ENCODE peak calls at places on chromosome 20, in seven cellular contexts. One of them, this sample, is unnamed. For H3K4me1, the result is how much of the 10 kb centered on the place peaks cover.

GRCh38 chr20:48613926-48614325 is 213.9 kb downstream of the PREX1 start:
- DNase-seq in effector memory CD4-positive, alpha-beta T cell: no peak
- DNase-seq in lung: no peak
- DNase-seq in mucosa of descending colon: no peak
- DNase-seq in CD8-positive, alpha-beta memory T cell: no peak
- DNase-seq in CD8-positive, alpha-beta T cell: no peak
- DNase-seq in gastrocnemius medialis: no peak
- DNase-seq in this sample: no peak

GRCh38 chr20:62860924-62861691 is 514 bp downstream of the TCFL5 start:
- DNase-seq in effector memory CD4-positive, alpha-beta T cell: peak
- DNase-seq in lung: no peak
- DNase-seq in mucosa of descending colon: no peak
- DNase-seq in CD8-positive, alpha-beta memory T cell: peak
- DNase-seq in CD8-positive, alpha-beta T cell: peak
- DNase-seq in gastrocnemius medialis: no peak
- DNase-seq in this sample: no peak

GRCh38 chr20:36128463-36129176 is 25.9 kb upstream of the EPB41L1 start:
- DNase-seq in effector memory CD4-positive, alpha-beta T cell: no peak
- DNase-seq in lung: no peak
- DNase-seq in mucosa of descending colon: no peak
- DNase-seq in CD8-positive, alpha-beta memory T cell: no peak
- DNase-seq in CD8-positive, alpha-beta T cell: no peak
- DNase-seq in gastrocnemius medialis: no peak
- DNase-seq in this sample: no peak

GRCh38 chr20:14142964-14143627 is 147.8 kb downstream of the MACROD2 start:
- DNase-seq in effector memory CD4-positive, alpha-beta T cell: no peak
- DNase-seq in lung: no peak
- DNase-seq in mucosa of descending colon: no peak
- DNase-seq in CD8-positive, alpha-beta memory T cell: no peak
- DNase-seq in CD8-positive, alpha-beta T cell: no peak
- DNase-seq in gastrocnemius medialis: no peak
- DNase-seq in this sample: no peak

GRCh38 chr20:14434379-14435136 is 97.1 kb upstream of the FLRT3 start:
- DNase-seq in effector memory CD4-positive, alpha-beta T cell: no peak
- DNase-seq in lung: no peak
- DNase-seq in mucosa of descending colon: no peak
- DNase-seq in CD8-positive, alpha-beta memory T cell: no peak
- DNase-seq in CD8-positive, alpha-beta T cell: no peak
- DNase-seq in gastrocnemius medialis: no peak
- DNase-seq in this sample: no peak

GRCh38 chr20:36861875-36862801 is 13.8 kb upstream of the TLDC2 start:
- DNase-seq in effector memory CD4-positive, alpha-beta T cell: no peak
- DNase-seq in lung: peak
- DNase-seq in mucosa of descending colon: peak
- DNase-seq in CD8-positive, alpha-beta memory T cell: no peak
- DNase-seq in CD8-positive, alpha-beta T cell: no peak
- DNase-seq in gastrocnemius medialis: peak
- DNase-seq in this sample: peak

GRCh38 chr20:9916776-9917175 is 77.9 kb upstream of the PAK5 start:
- DNase-seq in effector memory CD4-positive, alpha-beta T cell: no peak
- DNase-seq in lung: no peak
- DNase-seq in mucosa of descending colon: no peak
- DNase-seq in CD8-positive, alpha-beta memory T cell: no peak
- DNase-seq in CD8-positive, alpha-beta T cell: no peak
- DNase-seq in gastrocnemius medialis: no peak
- DNase-seq in this sample: no peak

GRCh38 chr20:38893485-38894090 is 32.6 kb upstream of the FAM83D start:
- DNase-seq in effector memory CD4-positive, alpha-beta T cell: peak
- DNase-seq in lung: peak
- DNase-seq in mucosa of descending colon: peak
- DNase-seq in CD8-positive, alpha-beta memory T cell: peak
- DNase-seq in CD8-positive, alpha-beta T cell: peak
- DNase-seq in gastrocnemius medialis: no peak
- DNase-seq in this sample: peak

GRCh38 chr20:59669451-59669850 is 65.1 kb downstream of the PHACTR3 start:
- DNase-seq in effector memory CD4-positive, alpha-beta T cell: no peak
- DNase-seq in lung: peak
- DNase-seq in mucosa of descending colon: no peak
- DNase-seq in CD8-positive, alpha-beta memory T cell: no peak
- DNase-seq in CD8-positive, alpha-beta T cell: no peak
- DNase-seq in gastrocnemius medialis: no peak
- DNase-seq in this sample: no peak

GRCh38 chr20:21361266-21361665 is 36.1 kb downstream of the NKX2-4 start:
- DNase-seq in effector memory CD4-positive, alpha-beta T cell: no peak
- DNase-seq in lung: no peak
- DNase-seq in mucosa of descending colon: no peak
- DNase-seq in CD8-positive, alpha-beta memory T cell: no peak
- DNase-seq in CD8-positive, alpha-beta T cell: no peak
- DNase-seq in gastrocnemius medialis: no peak
- DNase-seq in this sample: no peak

GRCh38 chr20:48656661-48657211 is 171.1 kb downstream of the PREX1 start:
- DNase-seq in effector memory CD4-positive, alpha-beta T cell: no peak
- DNase-seq in lung: no peak
- DNase-seq in mucosa of descending colon: no peak
- DNase-seq in CD8-positive, alpha-beta memory T cell: no peak
- DNase-seq in CD8-positive, alpha-beta T cell: no peak
- DNase-seq in gastrocnemius medialis: no peak
- DNase-seq in this sample: peak

GRCh38 chr20:37239026-37239451 is 22.6 kb downstream of the GHRH start:
- DNase-seq in effector memory CD4-positive, alpha-beta T cell: no peak
- DNase-seq in lung: no peak
- DNase-seq in mucosa of descending colon: peak
- DNase-seq in CD8-positive, alpha-beta memory T cell: no peak
- DNase-seq in CD8-positive, alpha-beta T cell: no peak
- DNase-seq in gastrocnemius medialis: no peak
- DNase-seq in this sample: peak

GRCh38 chr20:36546111-36546736 is 4.9 kb downstream of the MYL9 start:
- DNase-seq in effector memory CD4-positive, alpha-beta T cell: no peak
- DNase-seq in lung: no peak
- DNase-seq in mucosa of descending colon: no peak
- DNase-seq in CD8-positive, alpha-beta memory T cell: no peak
- DNase-seq in CD8-positive, alpha-beta T cell: no peak
- DNase-seq in gastrocnemius medialis: no peak
- DNase-seq in this sample: no peak

GRCh38 chr20:33654680-33655161 is 7.4 kb upstream of the C20orf144 start:
- DNase-seq in effector memory CD4-positive, alpha-beta T cell: no peak
- DNase-seq in lung: no peak
- DNase-seq in mucosa of descending colon: no peak
- DNase-seq in CD8-positive, alpha-beta memory T cell: no peak
- DNase-seq in CD8-positive, alpha-beta T cell: no peak
- DNase-seq in gastrocnemius medialis: no peak
- DNase-seq in this sample: no peak

GRCh38 chr20:19397676-19398075 is 185.2 kb downstream of the SLC24A3 start:
- DNase-seq in effector memory CD4-positive, alpha-beta T cell: no peak
- DNase-seq in lung: no peak
- DNase-seq in mucosa of descending colon: no peak
- DNase-seq in CD8-positive, alpha-beta memory T cell: no peak
- DNase-seq in CD8-positive, alpha-beta T cell: no peak
- DNase-seq in gastrocnemius medialis: no peak
- DNase-seq in this sample: no peak

GRCh38 chr20:48773837-48774418 is 53.9 kb downstream of the PREX1 start:
- DNase-seq in effector memory CD4-positive, alpha-beta T cell: no peak
- DNase-seq in lung: no peak
- DNase-seq in mucosa of descending colon: peak
- DNase-seq in CD8-positive, alpha-beta memory T cell: no peak
- DNase-seq in CD8-positive, alpha-beta T cell: no peak
- DNase-seq in gastrocnemius medialis: no peak
- DNase-seq in this sample: no peak

GRCh38 chr20:64100946-64101688 is 6.2 kb downstream of the NPBWR2 start:
- DNase-seq in effector memory CD4-positive, alpha-beta T cell: no peak
- DNase-seq in lung: no peak
- DNase-seq in mucosa of descending colon: no peak
- DNase-seq in CD8-positive, alpha-beta memory T cell: no peak
- DNase-seq in CD8-positive, alpha-beta T cell: no peak
- DNase-seq in gastrocnemius medialis: no peak
- DNase-seq in this sample: no peak

GRCh38 chr20:63843222-63843621 is 12.2 kb upstream of the ZBTB46 start:
- DNase-seq in effector memory CD4-positive, alpha-beta T cell: no peak
- DNase-seq in lung: no peak
- DNase-seq in mucosa of descending colon: no peak
- DNase-seq in CD8-positive, alpha-beta memory T cell: no peak
- DNase-seq in CD8-positive, alpha-beta T cell: no peak
- DNase-seq in gastrocnemius medialis: no peak
- DNase-seq in this sample: no peak

GRCh38 chr20:21430031-21430430 is 32.7 kb upstream of the NKX2-4 start:
- DNase-seq in effector memory CD4-positive, alpha-beta T cell: no peak
- DNase-seq in lung: no peak
- DNase-seq in mucosa of descending colon: no peak
- DNase-seq in CD8-positive, alpha-beta memory T cell: no peak
- DNase-seq in CD8-positive, alpha-beta T cell: no peak
- DNase-seq in gastrocnemius medialis: no peak
- DNase-seq in this sample: no peak

GRCh38 chr20:90651-91050 is 3.2 kb downstream of the DEFB125 start:
- DNase-seq in effector memory CD4-positive, alpha-beta T cell: no peak
- DNase-seq in lung: no peak
- DNase-seq in mucosa of descending colon: no peak
- DNase-seq in CD8-positive, alpha-beta memory T cell: no peak
- DNase-seq in CD8-positive, alpha-beta T cell: no peak
- DNase-seq in gastrocnemius medialis: no peak
- DNase-seq in this sample: no peak

GRCh38 chr20:58677808-58678207 is 14.8 kb upstream of the NPEPL1 start:
- DNase-seq in effector memory CD4-positive, alpha-beta T cell: no peak
- DNase-seq in lung: no peak
- DNase-seq in mucosa of descending colon: no peak
- DNase-seq in CD8-positive, alpha-beta memory T cell: no peak
- DNase-seq in CD8-positive, alpha-beta T cell: no peak
- DNase-seq in gastrocnemius medialis: no peak
- DNase-seq in this sample: no peak

GRCh38 chr20:57476073-57476526 is 48.8 kb downstream of the CTCFL start:
- DNase-seq in effector memory CD4-positive, alpha-beta T cell: no peak
- DNase-seq in lung: no peak
- DNase-seq in mucosa of descending colon: no peak
- DNase-seq in CD8-positive, alpha-beta memory T cell: no peak
- DNase-seq in CD8-positive, alpha-beta T cell: no peak
- DNase-seq in gastrocnemius medialis: peak
- DNase-seq in this sample: no peak

GRCh38 chr20:54025166-54025835 is 45.1 kb downstream of the BCAS1 start:
- DNase-seq in effector memory CD4-positive, alpha-beta T cell: no peak
- DNase-seq in lung: no peak
- DNase-seq in mucosa of descending colon: no peak
- DNase-seq in CD8-positive, alpha-beta memory T cell: no peak
- DNase-seq in CD8-positive, alpha-beta T cell: no peak
- DNase-seq in gastrocnemius medialis: no peak
- DNase-seq in this sample: no peak

GRCh38 chr20:58322083-58322482 is 12.6 kb downstream of the RAB22A start:
- DNase-seq in effector memory CD4-positive, alpha-beta T cell: no peak
- DNase-seq in lung: no peak
- DNase-seq in mucosa of descending colon: no peak
- DNase-seq in CD8-positive, alpha-beta memory T cell: no peak
- DNase-seq in CD8-positive, alpha-beta T cell: no peak
- DNase-seq in gastrocnemius medialis: no peak
- DNase-seq in this sample: no peak

GRCh38 chr20:57881466-57882405 is 171.9 kb upstream of the PMEPA1 start:
- DNase-seq in effector memory CD4-positive, alpha-beta T cell: no peak
- DNase-seq in lung: no peak
- DNase-seq in mucosa of descending colon: no peak
- DNase-seq in CD8-positive, alpha-beta memory T cell: no peak
- DNase-seq in CD8-positive, alpha-beta T cell: peak
- DNase-seq in gastrocnemius medialis: no peak
- DNase-seq in this sample: peak

GRCh38 chr20:52971498-52972189 is 514 bp upstream of the TSHZ2 start:
- DNase-seq in effector memory CD4-positive, alpha-beta T cell: no peak
- DNase-seq in lung: no peak
- DNase-seq in mucosa of descending colon: no peak
- DNase-seq in CD8-positive, alpha-beta memory T cell: no peak
- DNase-seq in CD8-positive, alpha-beta T cell: no peak
- DNase-seq in gastrocnemius medialis: no peak
- DNase-seq in this sample: no peak

GRCh38 chr20:17644451-17644850 is 37.6 kb downstream of the RRBP1 start:
- DNase-seq in effector memory CD4-positive, alpha-beta T cell: no peak
- DNase-seq in lung: no peak
- DNase-seq in mucosa of descending colon: peak
- DNase-seq in CD8-positive, alpha-beta memory T cell: no peak
- DNase-seq in CD8-positive, alpha-beta T cell: no peak
- DNase-seq in gastrocnemius medialis: peak
- DNase-seq in this sample: no peak
- H3K4me1 ChIP-seq in effector memory CD4-positive, alpha-beta T cell: under half
- H3K4me1 ChIP-seq in lung: under half
- H3K4me1 ChIP-seq in mucosa of descending colon: half or more
- H3K4me1 ChIP-seq in CD8-positive, alpha-beta memory T cell: under half
- H3K4me1 ChIP-seq in CD8-positive, alpha-beta T cell: under half
- H3K4me1 ChIP-seq in gastrocnemius medialis: under half
- H3K4me1 ChIP-seq in this sample: under half

GRCh38 chr20:50224553-50225255 is 34.1 kb downstream of the CEBPB start:
- DNase-seq in effector memory CD4-positive, alpha-beta T cell: no peak
- DNase-seq in lung: peak
- DNase-seq in mucosa of descending colon: peak
- DNase-seq in CD8-positive, alpha-beta memory T cell: no peak
- DNase-seq in CD8-positive, alpha-beta T cell: no peak
- DNase-seq in gastrocnemius medialis: peak
- DNase-seq in this sample: no peak
- H3K4me1 ChIP-seq in effector memory CD4-positive, alpha-beta T cell: under half
- H3K4me1 ChIP-seq in lung: under half
- H3K4me1 ChIP-seq in mucosa of descending colon: under half
- H3K4me1 ChIP-seq in CD8-positive, alpha-beta memory T cell: under half
- H3K4me1 ChIP-seq in CD8-positive, alpha-beta T cell: under half
- H3K4me1 ChIP-seq in gastrocnemius medialis: under half
- H3K4me1 ChIP-seq in this sample: under half

GRCh38 chr20:44494681-44495080 is 19.0 kb downstream of the TTPAL start:
- DNase-seq in effector memory CD4-positive, alpha-beta T cell: no peak
- DNase-seq in lung: no peak
- DNase-seq in mucosa of descending colon: no peak
- DNase-seq in CD8-positive, alpha-beta memory T cell: no peak
- DNase-seq in CD8-positive, alpha-beta T cell: no peak
- DNase-seq in gastrocnemius medialis: no peak
- DNase-seq in this sample: no peak
- H3K4me1 ChIP-seq in effector memory CD4-positive, alpha-beta T cell: under half
- H3K4me1 ChIP-seq in lung: under half
- H3K4me1 ChIP-seq in mucosa of descending colon: under half
- H3K4me1 ChIP-seq in CD8-positive, alpha-beta memory T cell: under half
- H3K4me1 ChIP-seq in CD8-positive, alpha-beta T cell: under half
- H3K4me1 ChIP-seq in gastrocnemius medialis: under half
- H3K4me1 ChIP-seq in this sample: under half

DNA sequence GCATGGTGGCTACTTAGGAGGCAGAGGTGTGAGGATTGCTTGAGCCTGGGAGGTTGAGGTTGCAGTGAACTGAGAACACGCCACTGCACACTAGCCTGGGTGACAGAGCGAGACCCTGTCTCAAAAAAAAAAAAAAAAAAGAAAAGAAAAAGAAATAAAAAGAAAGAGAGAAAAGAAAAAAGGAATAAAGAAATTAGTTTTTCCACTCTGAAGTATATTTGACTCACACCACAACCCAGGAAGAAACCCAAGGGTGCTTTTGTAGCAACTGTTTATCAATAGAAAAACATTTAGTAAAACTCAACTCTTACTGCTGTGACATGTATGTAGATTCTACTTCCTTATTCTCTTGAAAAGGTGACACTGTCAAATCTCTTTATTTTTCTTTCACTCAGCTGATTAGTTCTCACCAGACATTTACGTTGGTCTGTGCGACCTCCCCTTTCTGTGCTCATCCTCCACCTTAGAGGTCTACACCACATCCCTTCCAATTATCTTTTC is 100.0 kb upstream of the SHLD1 start:
- DNase-seq in effector memory CD4-positive, alpha-beta T cell: no peak
- DNase-seq in lung: no peak
- DNase-seq in mucosa of descending colon: no peak
- DNase-seq in CD8-positive, alpha-beta memory T cell: no peak
- DNase-seq in CD8-positive, alpha-beta T cell: no peak
- DNase-seq in gastrocnemius medialis: no peak
- DNase-seq in this sample: no peak
- H3K4me1 ChIP-seq in effector memory CD4-positive, alpha-beta T cell: under half
- H3K4me1 ChIP-seq in lung: under half
- H3K4me1 ChIP-seq in mucosa of descending colon: under half
- H3K4me1 ChIP-seq in CD8-positive, alpha-beta memory T cell: under half
- H3K4me1 ChIP-seq in CD8-positive, alpha-beta T cell: under half
- H3K4me1 ChIP-seq in gastrocnemius medialis: under half
- H3K4me1 ChIP-seq in this sample: under half

This sample was measured in BE2C.